ENCODE peak calls at places on chromosomes 5 and 9, in six cellular contexts. Z is AG09309; V is activated CD4-positive, alpha-beta T cell treated with anti-CD3 and anti-CD28 coated beads, Interleukin-2, amount 50 U/mL, for 48 hours; D is right lobe of liver; Y is chondrocyte; H is GM03348. I is an unnamed sample.

GRCh38 chr9:19161257-19162025 is 34.1 kb upstream of the PLIN2 start:
- DNase-seq in Z (peak), Y (no peak), H (peak), D (no peak), V (peak), I (peak)

GRCh38 chr5:141855265-141856029 is 22.8 kb downstream of the PCDH1 start:
- DNase-seq in Y (peak), D (no peak), Z (no peak), V (no peak), H (no peak), I (no peak)

GRCh38 chr5:57911466-57911865 is 428.9 kb upstream of the ACTBL2 start:
- DNase-seq in V (no peak), Y (no peak), H (no peak), Z (no peak), D (no peak), I (no peak)

GRCh38 chr5:44860267-44860666 is 51.5 kb downstream of the MRPS30 start:
- DNase-seq in H (no peak), Z (no peak), Y (no peak), V (no peak), D (no peak), I (no peak)

GRCh38 chr5:9226026-9226536 is 319.8 kb downstream of the SEMA5A start:
- DNase-seq in V (no peak), Z (no peak), D (no peak), Y (no peak), H (no peak), I (no peak)

GRCh38 chr9:115442054-115442453 is 324.1 kb upstream of the TNC start:
- DNase-seq in H (no peak), V (no peak), Y (no peak), Z (no peak), D (no peak), I (no peak)

GRCh38 chr9:81594415-81594814 is 94.9 kb downstream of the TLE1 start:
- DNase-seq in Z (no peak), V (no peak), D (no peak), Y (no peak), H (no peak), I (no peak)

GRCh38 chr5:80762573-80762972 is 107.8 kb upstream of the DHFR start:
- DNase-seq in V (no peak), Y (no peak), Z (no peak), H (no peak), D (no peak), I (no peak)

GRCh38 chr9:88988796-88989641 is 2.2 kb upstream of the S1PR3 start:
- DNase-seq in Y (no peak), D (no peak), Z (peak), H (peak), V (no peak), I (peak)

GRCh38 chr5:168295574-168296201 is 4.2 kb downstream of the WWC1 start:
- DNase-seq in Z (peak), H (peak), V (no peak), D (no peak), Y (peak), I (no peak)

GRCh38 chr5:9329125-9329524 is 216.8 kb downstream of the SEMA5A start:
- DNase-seq in Y (no peak), H (no peak), D (no peak), Z (no peak), V (no peak), I (no peak)

GRCh38 chr5:124022966-124023365 is 511.0 kb downstream of the CSNK1G3 start:
- DNase-seq in Y (no peak), Z (no peak), V (no peak), H (no peak), D (no peak), I (no peak)

GRCh38 chr5:33854733-33855151 is 37.0 kb downstream of the ADAMTS12 start:
- DNase-seq in Y (no peak), H (peak), D (no peak), Z (peak), V (no peak), I (no peak)

GRCh38 chr5:180495991-180496741 is 2.0 kb downstream of the CNOT6 start:
- DNase-seq in Y (peak), H (no peak), Z (no peak), D (no peak), V (no peak), I (no peak)

GRCh38 chr9:83937861-83938455 is 16.7 kb upstream of the KIF27 start:
- DNase-seq in Y (no peak), V (no peak), Z (no peak), H (peak), D (no peak), I (peak)

GRCh38 chr5:36029914-36030313 is 36.8 kb downstream of the UGT3A2 start:
- DNase-seq in V (no peak), Z (no peak), H (no peak), D (no peak), Y (no peak), I (no peak)

GRCh38 chr9:73116030-73116429 is 35.6 kb upstream of the ANXA1 start:
- DNase-seq in V (no peak), H (peak), Y (no peak), D (no peak), Z (peak), I (no peak)

GRCh38 chr9:136961279-136962065 is 9.4 kb downstream of the LCN12 start:
- DNase-seq in V (no peak), Y (no peak), Z (no peak), H (peak), D (no peak), I (no peak)

GRCh38 chr5:124643306-124643705 is 103.1 kb downstream of the ZNF608 start:
- DNase-seq in V (no peak), Y (no peak), D (no peak), Z (no peak), H (no peak), I (no peak)

GRCh38 chr5:173884402-173885053 is 3.6 kb upstream of the CPEB4 start:
- DNase-seq in Z (no peak), H (no peak), V (no peak), D (no peak), Y (no peak), I (no peak)

GRCh38 chr5:22779499-22779898 is 73.6 kb downstream of the CDH12 start:
- DNase-seq in V (no peak), D (no peak), Y (no peak), Z (no peak), H (no peak), I (peak)

GRCh38 chr9:109604788-109605187 is 106.7 kb upstream of the PTPN3 start:
- DNase-seq in D (no peak), Y (no peak), V (no peak), Z (no peak), H (no peak), I (no peak)

GRCh38 chr5:84564311-84564710 is 179.6 kb upstream of the EDIL3 start:
- DNase-seq in Y (no peak), Z (no peak), V (no peak), H (peak), D (no peak), I (no peak)

GRCh38 chr9:89021154-89021803 is 30.0 kb downstream of the S1PR3 start:
- DNase-seq in Y (no peak), H (peak), D (no peak), V (no peak), Z (peak), I (no peak)

GRCh38 chr9:34139477-34140146 is 13.1 kb upstream of the DCAF12 start:
- DNase-seq in Y (no peak), V (no peak), Z (peak), H (peak), D (peak), I (peak)

GRCh38 chr5:88389248-88390006 is 120.8 kb upstream of the TMEM161B start:
- DNase-seq in H (no peak), Y (no peak), D (no peak), Z (no peak), V (no peak), I (no peak)

GRCh38 chr5:128163991-128164390 is 80.4 kb downstream of the SLC12A2 start:
- DNase-seq in Y (no peak), D (no peak), H (peak), V (no peak), Z (peak), I (no peak)

GRCh38 chr5:137304227-137304874 is 194.8 kb downstream of the SPOCK1 start:
- DNase-seq in D (peak), Z (no peak), Y (no peak), V (no peak), H (no peak), I (no peak)

I was measured in HL-60.